ENCODE peak calls at places on chromosomes 11 and 22, in four cellular contexts. One of them, this sample, is unnamed.

GRCh38 chr11:86134580-86135318 is 65.9 kb upstream of the PICALM start:
- DNase-seq in Peyer's patch: no peak
- DNase-seq in A549: no peak
- DNase-seq in activated CD8-positive, alpha-beta T cell treated with anti-CD3 and anti-CD28 coated beads for 36 hours: no peak
- DNase-seq in this sample: no peak

GRCh38 chr11:111086058-111086457 is 159.5 kb upstream of the POU2AF2 start:
- DNase-seq in Peyer's patch: no peak
- DNase-seq in A549: no peak
- DNase-seq in activated CD8-positive, alpha-beta T cell treated with anti-CD3 and anti-CD28 coated beads for 36 hours: no peak
- DNase-seq in this sample: no peak

GRCh38 chr11:75246673-75247350 is 6.2 kb downstream of the TPBGL start:
- DNase-seq in Peyer's patch: no peak
- DNase-seq in A549: no peak
- DNase-seq in activated CD8-positive, alpha-beta T cell treated with anti-CD3 and anti-CD28 coated beads for 36 hours: no peak
- DNase-seq in this sample: no peak

GRCh38 chr11:22197139-22197893 is 4.4 kb downstream of the ANO5 start:
- DNase-seq in Peyer's patch: no peak
- DNase-seq in A549: no peak
- DNase-seq in activated CD8-positive, alpha-beta T cell treated with anti-CD3 and anti-CD28 coated beads for 36 hours: no peak
- DNase-seq in this sample: no peak

GRCh38 chr11:118088531-118088930 is 1.8 kb upstream of the SMIM35 start:
- DNase-seq in Peyer's patch: peak; percentile 60
- DNase-seq in A549: no peak
- DNase-seq in activated CD8-positive, alpha-beta T cell treated with anti-CD3 and anti-CD28 coated beads for 36 hours: no peak
- DNase-seq in this sample: no peak

GRCh38 chr11:130403301-130403804 is 25.1 kb downstream of the ADAMTS8 start:
- DNase-seq in Peyer's patch: no peak
- DNase-seq in A549: no peak
- DNase-seq in activated CD8-positive, alpha-beta T cell treated with anti-CD3 and anti-CD28 coated beads for 36 hours: no peak
- DNase-seq in this sample: no peak

GRCh38 chr11:14519692-14520085 is 497 bp downstream of the PSMA1 start:
- DNase-seq in Peyer's patch: no peak
- DNase-seq in A549: no peak
- DNase-seq in activated CD8-positive, alpha-beta T cell treated with anti-CD3 and anti-CD28 coated beads for 36 hours: peak; percentile 37
- DNase-seq in this sample: no peak

GRCh38 chr11:130520231-130520630 is 71.8 kb downstream of the ADAMTS15 start:
- DNase-seq in Peyer's patch: no peak
- DNase-seq in A549: no peak
- DNase-seq in activated CD8-positive, alpha-beta T cell treated with anti-CD3 and anti-CD28 coated beads for 36 hours: no peak
- DNase-seq in this sample: no peak

GRCh38 chr11:73252577-73253191 is 19.5 kb upstream of the P2RY6 start:
- DNase-seq in Peyer's patch: no peak
- DNase-seq in A549: no peak
- DNase-seq in activated CD8-positive, alpha-beta T cell treated with anti-CD3 and anti-CD28 coated beads for 36 hours: peak; percentile 37
- DNase-seq in this sample: no peak
- TF ChIP-seq CTCF in Peyer's patch: no peak
- TF ChIP-seq CTCF in A549: no peak
- TF ChIP-seq CTCF in activated CD8-positive, alpha-beta T cell treated with anti-CD3 and anti-CD28 coated beads for 36 hours: peak; percentile 34
- TF ChIP-seq CTCF in this sample: no peak

DNA sequence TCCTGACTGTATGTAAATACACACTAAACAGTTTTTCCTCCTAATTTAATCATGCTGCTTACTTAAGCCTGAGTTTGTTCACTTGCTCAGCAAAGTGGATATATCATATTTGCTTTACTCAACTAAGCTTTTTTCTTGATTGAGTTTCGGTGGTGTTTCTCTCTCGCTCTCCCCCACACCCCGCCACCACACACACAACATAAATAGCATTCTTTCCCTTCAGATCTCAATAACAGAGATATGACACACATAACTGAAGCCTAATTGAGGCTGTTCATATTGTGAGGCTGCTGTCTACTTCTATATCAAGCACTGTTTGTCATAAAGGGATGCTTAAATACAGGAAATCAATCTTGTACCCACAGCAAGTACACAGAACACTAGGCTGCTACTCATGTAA is 364.9 kb downstream of the FAT3 start:
- DNase-seq in Peyer's patch: no peak
- DNase-seq in A549: no peak
- DNase-seq in activated CD8-positive, alpha-beta T cell treated with anti-CD3 and anti-CD28 coated beads for 36 hours: no peak
- DNase-seq in this sample: no peak
- TF ChIP-seq CTCF in Peyer's patch: no peak
- TF ChIP-seq CTCF in A549: no peak
- TF ChIP-seq CTCF in activated CD8-positive, alpha-beta T cell treated with anti-CD3 and anti-CD28 coated beads for 36 hours: no peak
- TF ChIP-seq CTCF in this sample: no peak

GRCh38 chr11:42913731-42914130 is 398.1 kb upstream of the API5 start:
- DNase-seq in Peyer's patch: no peak
- DNase-seq in A549: no peak
- DNase-seq in activated CD8-positive, alpha-beta T cell treated with anti-CD3 and anti-CD28 coated beads for 36 hours: no peak
- DNase-seq in this sample: no peak
- TF ChIP-seq CTCF in Peyer's patch: no peak
- TF ChIP-seq CTCF in A549: no peak
- TF ChIP-seq CTCF in activated CD8-positive, alpha-beta T cell treated with anti-CD3 and anti-CD28 coated beads for 36 hours: no peak
- TF ChIP-seq CTCF in this sample: no peak

GRCh38 chr22:30602049-30602448 is 4.9 kb upstream of the TCN2 start:
- DNase-seq in Peyer's patch: no peak
- DNase-seq in A549: no peak
- DNase-seq in activated CD8-positive, alpha-beta T cell treated with anti-CD3 and anti-CD28 coated beads for 36 hours: peak; percentile 12
- DNase-seq in this sample: no peak
- TF ChIP-seq CTCF in Peyer's patch: peak; percentile 64
- TF ChIP-seq CTCF in A549: peak; percentile 41
- TF ChIP-seq CTCF in activated CD8-positive, alpha-beta T cell treated with anti-CD3 and anti-CD28 coated beads for 36 hours: peak; percentile 27
- TF ChIP-seq CTCF in this sample: peak; percentile 33

GRCh38 chr11:59221438-59221837 is 8.7 kb upstream of the MPEG1 start:
- DNase-seq in Peyer's patch: no peak
- DNase-seq in A549: no peak
- DNase-seq in activated CD8-positive, alpha-beta T cell treated with anti-CD3 and anti-CD28 coated beads for 36 hours: no peak
- DNase-seq in this sample: no peak
- TF ChIP-seq CTCF in Peyer's patch: no peak
- TF ChIP-seq CTCF in A549: no peak
- TF ChIP-seq CTCF in activated CD8-positive, alpha-beta T cell treated with anti-CD3 and anti-CD28 coated beads for 36 hours: no peak
- TF ChIP-seq CTCF in this sample: no peak

GRCh38 chr11:120079750-120080610 is 57.9 kb downstream of the TRIM29 start:
- DNase-seq in Peyer's patch: no peak
- DNase-seq in A549: no peak
- DNase-seq in activated CD8-positive, alpha-beta T cell treated with anti-CD3 and anti-CD28 coated beads for 36 hours: peak; percentile 50
- DNase-seq in this sample: no peak
- TF ChIP-seq CTCF in Peyer's patch: peak; percentile 50
- TF ChIP-seq CTCF in A549: no peak
- TF ChIP-seq CTCF in activated CD8-positive, alpha-beta T cell treated with anti-CD3 and anti-CD28 coated beads for 36 hours: peak; percentile 73
- TF ChIP-seq CTCF in this sample: peak; percentile 41

GRCh38 chr11:71124127-71124526 is 128.2 kb downstream of the SHANK2 start:
- DNase-seq in Peyer's patch: no peak
- DNase-seq in A549: no peak
- DNase-seq in activated CD8-positive, alpha-beta T cell treated with anti-CD3 and anti-CD28 coated beads for 36 hours: no peak
- DNase-seq in this sample: no peak

GRCh38 chr11:71118671-71119250 is 133.6 kb downstream of the SHANK2 start:
- DNase-seq in Peyer's patch: no peak
- DNase-seq in A549: no peak
- DNase-seq in activated CD8-positive, alpha-beta T cell treated with anti-CD3 and anti-CD28 coated beads for 36 hours: no peak
- DNase-seq in this sample: no peak

GRCh38 chr11:71117311-71117710 is 135.1 kb downstream of the SHANK2 start:
- DNase-seq in Peyer's patch: no peak
- DNase-seq in A549: no peak
- DNase-seq in activated CD8-positive, alpha-beta T cell treated with anti-CD3 and anti-CD28 coated beads for 36 hours: no peak
- DNase-seq in this sample: no peak

GRCh38 chr11:71119656-71120269 is 132.6 kb downstream of the SHANK2 start:
- DNase-seq in Peyer's patch: no peak
- DNase-seq in A549: no peak
- DNase-seq in activated CD8-positive, alpha-beta T cell treated with anti-CD3 and anti-CD28 coated beads for 36 hours: no peak
- DNase-seq in this sample: no peak

GRCh38 chr11:71120346-71120963 is 131.9 kb downstream of the SHANK2 start:
- DNase-seq in Peyer's patch: no peak
- DNase-seq in A549: peak; percentile 21
- DNase-seq in activated CD8-positive, alpha-beta T cell treated with anti-CD3 and anti-CD28 coated beads for 36 hours: peak; percentile 9
- DNase-seq in this sample: no peak
- TF ChIP-seq CTCF in Peyer's patch: peak; percentile 26
- TF ChIP-seq CTCF in A549: peak; percentile 42
- TF ChIP-seq CTCF in activated CD8-positive, alpha-beta T cell treated with anti-CD3 and anti-CD28 coated beads for 36 hours: no peak
- TF ChIP-seq CTCF in this sample: no peak

GRCh38 chr11:32833921-32834320 is 4.2 kb downstream of the PRRG4 start:
- DNase-seq in Peyer's patch: no peak
- DNase-seq in A549: no peak
- DNase-seq in activated CD8-positive, alpha-beta T cell treated with anti-CD3 and anti-CD28 coated beads for 36 hours: no peak
- DNase-seq in this sample: no peak

GRCh38 chr11:32843544-32843943 is 13.8 kb downstream of the PRRG4 start:
- DNase-seq in Peyer's patch: no peak
- DNase-seq in A549: no peak
- DNase-seq in activated CD8-positive, alpha-beta T cell treated with anti-CD3 and anti-CD28 coated beads for 36 hours: no peak
- DNase-seq in this sample: no peak

GRCh38 chr11:32840587-32840986 is 10.9 kb downstream of the PRRG4 start:
- DNase-seq in Peyer's patch: no peak
- DNase-seq in A549: no peak
- DNase-seq in activated CD8-positive, alpha-beta T cell treated with anti-CD3 and anti-CD28 coated beads for 36 hours: no peak
- DNase-seq in this sample: no peak

GRCh38 chr11:32839308-32839707 is 9.6 kb downstream of the PRRG4 start:
- DNase-seq in Peyer's patch: no peak
- DNase-seq in A549: no peak
- DNase-seq in activated CD8-positive, alpha-beta T cell treated with anti-CD3 and anti-CD28 coated beads for 36 hours: no peak
- DNase-seq in this sample: no peak

GRCh38 chr11:32838505-32839274 is 9.0 kb downstream of the PRRG4 start:
- DNase-seq in Peyer's patch: no peak
- DNase-seq in A549: no peak
- DNase-seq in activated CD8-positive, alpha-beta T cell treated with anti-CD3 and anti-CD28 coated beads for 36 hours: no peak
- DNase-seq in this sample: no peak
- TF ChIP-seq CTCF in Peyer's patch: no peak
- TF ChIP-seq CTCF in A549: no peak
- TF ChIP-seq CTCF in activated CD8-positive, alpha-beta T cell treated with anti-CD3 and anti-CD28 coated beads for 36 hours: no peak
- TF ChIP-seq CTCF in this sample: no peak